ENCODE peak calls at places on chromosomes 13 and 19, in four cellular contexts. One of them, this sample, is unnamed.

GRCh38 chr19:48400018-48400742 is 6.7 kb downstream of the GRIN2D start:
- DNase-seq in lower leg skin: no peak
- DNase-seq in cardiac muscle cell: peak
- DNase-seq in fibroblast of lung: peak
- DNase-seq in this sample: no peak

GRCh38 chr19:39705578-39706188 is 1.4 kb downstream of the LGALS14 start:
- DNase-seq in lower leg skin: no peak
- DNase-seq in cardiac muscle cell: peak
- DNase-seq in fibroblast of lung: no peak
- DNase-seq in this sample: no peak

GRCh38 chr13:50365300-50365682 is 350.0 kb downstream of the KCNRG start:
- DNase-seq in lower leg skin: no peak
- DNase-seq in cardiac muscle cell: peak
- DNase-seq in fibroblast of lung: no peak
- DNase-seq in this sample: no peak

GRCh38 chr13:106561551-106562170 is 6.3 kb downstream of the ARGLU1 start:
- DNase-seq in lower leg skin: no peak
- DNase-seq in cardiac muscle cell: peak
- DNase-seq in fibroblast of lung: peak
- DNase-seq in this sample: no peak

GRCh38 chr13:111460548-111461444 is 140.4 kb downstream of the TEX29 start:
- DNase-seq in lower leg skin: no peak
- DNase-seq in cardiac muscle cell: peak
- DNase-seq in fibroblast of lung: peak
- DNase-seq in this sample: no peak

GRCh38 chr13:110965038-110965754 is 50.3 kb upstream of the ANKRD10 start:
- DNase-seq in lower leg skin: no peak
- DNase-seq in cardiac muscle cell: peak
- DNase-seq in fibroblast of lung: peak
- DNase-seq in this sample: peak

GRCh38 chr13:107545946-107546502 is 669.3 kb downstream of the LIG4 start:
- DNase-seq in lower leg skin: no peak
- DNase-seq in cardiac muscle cell: no peak
- DNase-seq in fibroblast of lung: no peak
- DNase-seq in this sample: no peak

GRCh38 chr19:56108447-56109195 is 12.5 kb downstream of the ZNF787 start:
- DNase-seq in lower leg skin: no peak
- DNase-seq in cardiac muscle cell: peak
- DNase-seq in fibroblast of lung: no peak
- DNase-seq in this sample: no peak

GRCh38 chr13:72677431-72677830 is 50.0 kb downstream of the MZT1 start:
- DNase-seq in lower leg skin: no peak
- DNase-seq in cardiac muscle cell: no peak
- DNase-seq in fibroblast of lung: peak
- DNase-seq in this sample: no peak

GRCh38 chr19:56839665-56840451 is 668 bp downstream of the PEG3 start:
- DNase-seq in lower leg skin: peak
- DNase-seq in cardiac muscle cell: peak
- DNase-seq in fibroblast of lung: peak
- DNase-seq in this sample: no peak

GRCh38 chr13:103100795-103101194 is 34.6 kb upstream of the SLC10A2 start:
- DNase-seq in lower leg skin: no peak
- DNase-seq in cardiac muscle cell: no peak
- DNase-seq in fibroblast of lung: no peak
- DNase-seq in this sample: no peak

GRCh38 chr19:17794731-17795494 is at the start of gene B3GNT3:
- DNase-seq in lower leg skin: no peak
- DNase-seq in cardiac muscle cell: peak
- DNase-seq in fibroblast of lung: no peak
- DNase-seq in this sample: no peak

GRCh38 chr19:48878219-48879024 is 6.2 kb downstream of the PPP1R15A start:
- DNase-seq in lower leg skin: no peak
- DNase-seq in cardiac muscle cell: peak
- DNase-seq in fibroblast of lung: peak
- DNase-seq in this sample: no peak

GRCh38 chr13:90107658-90108057 is 1239.8 kb upstream of the MIR17HG start:
- DNase-seq in lower leg skin: no peak
- DNase-seq in cardiac muscle cell: no peak
- DNase-seq in fibroblast of lung: no peak
- DNase-seq in this sample: peak

GRCh38 chr19:51339313-51339686 is 2.6 kb downstream of the VSIG10L start:
- DNase-seq in lower leg skin: peak
- DNase-seq in cardiac muscle cell: no peak
- DNase-seq in fibroblast of lung: no peak
- DNase-seq in this sample: no peak

GRCh38 chr19:53019684-53020083 is 6.0 kb downstream of the ERVV-1 start:
- DNase-seq in lower leg skin: no peak
- DNase-seq in cardiac muscle cell: peak
- DNase-seq in fibroblast of lung: no peak
- DNase-seq in this sample: no peak

GRCh38 chr13:96967248-96967745 is 27.0 kb downstream of the OXGR1 start:
- DNase-seq in lower leg skin: no peak
- DNase-seq in cardiac muscle cell: no peak
- DNase-seq in fibroblast of lung: no peak
- DNase-seq in this sample: no peak

GRCh38 chr13:75860935-75861334 is 224.8 kb downstream of the LMO7 start:
- DNase-seq in lower leg skin: no peak
- DNase-seq in cardiac muscle cell: no peak
- DNase-seq in fibroblast of lung: peak
- DNase-seq in this sample: no peak

GRCh38 chr13:58080806-58081205 is 449.3 kb downstream of the PCDH17 start:
- DNase-seq in lower leg skin: no peak
- DNase-seq in cardiac muscle cell: no peak
- DNase-seq in fibroblast of lung: peak
- DNase-seq in this sample: no peak

GRCh38 chr13:50893211-50893852 is 16.3 kb upstream of the RNASEH2B start:
- DNase-seq in lower leg skin: no peak
- DNase-seq in cardiac muscle cell: peak
- DNase-seq in fibroblast of lung: peak
- DNase-seq in this sample: no peak

GRCh38 chr13:37747071-37747612 is 122.4 kb downstream of the TRPC4 start:
- DNase-seq in lower leg skin: no peak
- DNase-seq in cardiac muscle cell: peak
- DNase-seq in fibroblast of lung: peak
- DNase-seq in this sample: no peak

GRCh38 chr13:42107006-42107405 is 58.6 kb downstream of the DGKH start:
- DNase-seq in lower leg skin: no peak
- DNase-seq in cardiac muscle cell: no peak
- DNase-seq in fibroblast of lung: peak
- DNase-seq in this sample: no peak

GRCh38 chr13:42112864-42113263 is 64.4 kb downstream of the DGKH start:
- DNase-seq in lower leg skin: no peak
- DNase-seq in cardiac muscle cell: no peak
- DNase-seq in fibroblast of lung: no peak
- DNase-seq in this sample: no peak

GRCh38 chr13:42110410-42111155 is 62.1 kb downstream of the DGKH start:
- DNase-seq in lower leg skin: peak
- DNase-seq in cardiac muscle cell: peak
- DNase-seq in fibroblast of lung: peak
- DNase-seq in this sample: peak

GRCh38 chr13:42108217-42108616 is 59.8 kb downstream of the DGKH start:
- DNase-seq in lower leg skin: no peak
- DNase-seq in cardiac muscle cell: no peak
- DNase-seq in fibroblast of lung: no peak
- DNase-seq in this sample: no peak

GRCh38 chr13:42109957-42110356 is 61.5 kb downstream of the DGKH start:
- DNase-seq in lower leg skin: no peak
- DNase-seq in cardiac muscle cell: no peak
- DNase-seq in fibroblast of lung: no peak
- DNase-seq in this sample: no peak
- TF ChIP-seq CTCF in lower leg skin: no peak
- TF ChIP-seq CTCF in cardiac muscle cell: no peak
- TF ChIP-seq CTCF in fibroblast of lung: no peak
- TF ChIP-seq CTCF in this sample: no peak

GRCh38 chr19:36421749-36422481 is 3.5 kb upstream of the ZFP82 start:
- DNase-seq in lower leg skin: no peak
- DNase-seq in cardiac muscle cell: peak
- DNase-seq in fibroblast of lung: peak
- DNase-seq in this sample: no peak
- H3K4me3 ChIP-seq in lower leg skin: peak
- H3K4me3 ChIP-seq in cardiac muscle cell: peak
- H3K4me3 ChIP-seq in fibroblast of lung: peak
- H3K4me3 ChIP-seq in this sample: peak

GRCh38 chr19:30880151-30880550 is 469.1 kb downstream of the TSHZ3 start:
- DNase-seq in lower leg skin: no peak
- DNase-seq in cardiac muscle cell: no peak
- DNase-seq in fibroblast of lung: no peak
- DNase-seq in this sample: no peak

GRCh38 chr19:30878456-30878855 is 470.8 kb downstream of the TSHZ3 start:
- DNase-seq in lower leg skin: no peak
- DNase-seq in cardiac muscle cell: no peak
- DNase-seq in fibroblast of lung: no peak
- DNase-seq in this sample: no peak

GRCh38 chr19:30880551-30880950 is 468.7 kb downstream of the TSHZ3 start:
- DNase-seq in lower leg skin: no peak
- DNase-seq in cardiac muscle cell: no peak
- DNase-seq in fibroblast of lung: no peak
- DNase-seq in this sample: no peak

GRCh38 chr19:30877591-30878230 is 471.5 kb downstream of the TSHZ3 start:
- DNase-seq in lower leg skin: peak
- DNase-seq in cardiac muscle cell: no peak
- DNase-seq in fibroblast of lung: no peak
- DNase-seq in this sample: no peak

GRCh38 chr19:30879225-30879624 is 470.0 kb downstream of the TSHZ3 start:
- DNase-seq in lower leg skin: no peak
- DNase-seq in cardiac muscle cell: no peak
- DNase-seq in fibroblast of lung: no peak
- DNase-seq in this sample: no peak
- TF ChIP-seq CTCF in lower leg skin: no peak
- TF ChIP-seq CTCF in cardiac muscle cell: no peak
- TF ChIP-seq CTCF in fibroblast of lung: no peak
- TF ChIP-seq CTCF in this sample: no peak

GRCh38 chr19:7197760-7198696 is 96.2 kb downstream of the INSR start:
- DNase-seq in lower leg skin: peak
- DNase-seq in cardiac muscle cell: peak
- DNase-seq in fibroblast of lung: peak
- DNase-seq in this sample: peak

GRCh38 chr19:7199613-7200533 is 94.3 kb downstream of the INSR start:
- DNase-seq in lower leg skin: no peak
- DNase-seq in cardiac muscle cell: no peak
- DNase-seq in fibroblast of lung: no peak
- DNase-seq in this sample: peak

GRCh38 chr19:7200739-7201138 is 93.5 kb downstream of the INSR start:
- DNase-seq in lower leg skin: no peak
- DNase-seq in cardiac muscle cell: no peak
- DNase-seq in fibroblast of lung: no peak
- DNase-seq in this sample: no peak

GRCh38 chr19:7203317-7203716 is 90.9 kb downstream of the INSR start:
- DNase-seq in lower leg skin: no peak
- DNase-seq in cardiac muscle cell: no peak
- DNase-seq in fibroblast of lung: no peak
- DNase-seq in this sample: no peak

DNA sequence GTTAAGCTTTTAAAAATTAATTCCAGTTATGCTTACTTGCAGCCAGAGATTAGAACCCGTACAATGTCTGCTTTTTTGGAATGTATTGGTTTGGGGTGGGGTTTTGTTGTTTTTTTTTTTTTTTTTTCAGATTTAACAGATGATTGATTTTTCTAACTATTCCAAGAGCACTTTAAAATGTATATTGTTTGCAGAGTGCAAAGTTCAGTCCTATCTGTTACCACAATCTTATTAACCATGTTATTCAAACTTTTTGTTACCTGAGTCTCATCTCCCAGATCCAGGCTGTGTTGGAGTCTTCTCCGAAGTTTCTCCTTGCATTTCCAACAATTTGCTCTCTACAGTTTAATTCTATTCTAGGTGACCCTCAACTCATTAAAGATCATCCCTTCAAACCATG is 91.3 kb downstream of the INSR start:
- DNase-seq in lower leg skin: no peak
- DNase-seq in cardiac muscle cell: no peak
- DNase-seq in fibroblast of lung: no peak
- DNase-seq in this sample: no peak
- H3K4me3 ChIP-seq in lower leg skin: no peak
- H3K4me3 ChIP-seq in cardiac muscle cell: no peak
- H3K4me3 ChIP-seq in fibroblast of lung: no peak
- H3K4me3 ChIP-seq in this sample: peak

GRCh38 chr13:74406439-74406838 is 272.2 kb upstream of the KLF12 start:
- DNase-seq in lower leg skin: no peak
- DNase-seq in cardiac muscle cell: no peak
- DNase-seq in fibroblast of lung: no peak
- DNase-seq in this sample: no peak
- TF ChIP-seq CTCF in lower leg skin: no peak
- TF ChIP-seq CTCF in cardiac muscle cell: no peak
- TF ChIP-seq CTCF in fibroblast of lung: no peak
- TF ChIP-seq CTCF in this sample: no peak